ENCODE peak calls at places on chromosomes 6 and 20, in six cellular contexts. I is H1, M is GM12878, B is K562, Z is HepG2, D is GM12891. J is an unnamed sample.

GRCh38 chr20:45592574-45593189 is 13.6 kb upstream of the WFDC8 start:
- DNase-seq in I (no peak), M (no peak), B (peak; percentile 19), Z (peak; percentile 88), D (peak; percentile 6), J (no peak)

GRCh38 chr20:17491041-17491440 is 40.1 kb downstream of the BFSP1 start:
- DNase-seq in I (no peak), M (no peak), B (no peak), Z (no peak), D (no peak), J (no peak)

GRCh38 chr20:2694519-2694918 is 1.9 kb downstream of the EBF4 start:
- DNase-seq in I (no peak), M (no peak), B (no peak), Z (no peak), D (no peak), J (no peak)

GRCh38 chr6:36368921-36369880 is 18.3 kb downstream of the ETV7 start:
- DNase-seq in I (no peak), M (no peak), B (no peak), Z (no peak), D (no peak), J (no peak)

GRCh38 chr6:42136508-42137191 is 5.8 kb downstream of the C6orf132 start:
- DNase-seq in I (peak; percentile 86), M (peak; percentile 11), B (peak; percentile 91), Z (peak; percentile 61), D (peak; percentile 72), J (peak; percentile 59)

GRCh38 chr6:149964243-149965190 is 774 bp downstream of the ULBP1 start:
- DNase-seq in I (no peak), M (no peak), B (no peak), Z (no peak), D (peak; percentile 35), J (peak; percentile 18)

GRCh38 chr20:39850236-39850635 is 838.8 kb downstream of the MAFB start:
- DNase-seq in I (no peak), M (no peak), B (no peak), Z (no peak), D (no peak), J (no peak)

GRCh38 chr20:63177134-63177784 is 38.7 kb downstream of the YTHDF1 start:
- DNase-seq in I (no peak), M (no peak), B (no peak), Z (no peak), D (no peak), J (no peak)

GRCh38 chr6:33742092-33742491 is 4.6 kb downstream of the IP6K3 start:
- DNase-seq in I (no peak), M (no peak), B (peak; percentile 45), Z (no peak), D (no peak), J (no peak)

GRCh38 chr6:4568138-4568537 is 208.1 kb upstream of the CDYL start:
- DNase-seq in I (no peak), M (no peak), B (no peak), Z (no peak), D (no peak), J (no peak)

GRCh38 chr6:53263915-53264314 is 84.8 kb downstream of the ELOVL5 start:
- DNase-seq in I (no peak), M (no peak), B (no peak), Z (no peak), D (no peak), J (no peak)

GRCh38 chr6:33093857-33094256 is 18.1 kb downstream of the HLA-DPB1 start:
- DNase-seq in I (no peak), M (no peak), B (no peak), Z (no peak), D (no peak), J (no peak)

GRCh38 chr6:6717953-6718352 is 129.4 kb downstream of the LY86 start:
- DNase-seq in I (no peak), M (no peak), B (no peak), Z (no peak), D (no peak), J (no peak)

GRCh38 chr20:41287327-41287726 is 30.2 kb downstream of the ZHX3 start:
- DNase-seq in I (no peak), M (no peak), B (no peak), Z (no peak), D (no peak), J (no peak)

GRCh38 chr6:112979830-112980229 is 632.7 kb downstream of the RFPL4B start:
- DNase-seq in I (no peak), M (no peak), B (no peak), Z (no peak), D (no peak), J (no peak)

GRCh38 chr6:68042339-68043121 is 592.6 kb upstream of the ADGRB3 start:
- DNase-seq in I (no peak), M (no peak), B (no peak), Z (no peak), D (no peak), J (no peak)

GRCh38 chr6:37650071-37650481 is 47.6 kb downstream of the MDGA1 start:
- DNase-seq in I (peak; percentile 29), M (no peak), B (peak; percentile 32), Z (peak; percentile 46), D (no peak), J (no peak)

GRCh38 chr6:41536884-41537347 is 9.3 kb upstream of the FOXP4 start:
- DNase-seq in I (no peak), M (no peak), B (peak; percentile 27), Z (no peak), D (no peak), J (no peak)

GRCh38 chr20:49490689-49491088 is 8.2 kb upstream of the KCNB1 start:
- DNase-seq in I (no peak), M (no peak), B (no peak), Z (peak; percentile 36), D (no peak), J (no peak)
- TF ChIP-seq POLR2AphosphoS5 in I (no peak), M (no peak), B (no peak), Z (no peak), D (no peak), J (no peak)

GRCh38 chr6:31271641-31272357 is at the start of gene HLA-C:
- DNase-seq in I (peak; percentile 56), M (peak; percentile 95), B (peak; percentile 52), Z (peak; percentile 95), D (peak; percentile 88), J (peak; percentile 84)

GRCh38 chr6:31272431-31272830 is 539 bp upstream of the HLA-C start:
- DNase-seq in I (no peak), M (no peak), B (no peak), Z (no peak), D (no peak), J (no peak)

GRCh38 chr6:31272856-31273626 is 1.1 kb upstream of the HLA-C start:
- DNase-seq in I (no peak), M (no peak), B (no peak), Z (no peak), D (no peak), J (no peak)

GRCh38 chr6:31267504-31268371 is 4.2 kb downstream of the HLA-C start:
- DNase-seq in I (no peak), M (no peak), B (no peak), Z (no peak), D (no peak), J (no peak)

GRCh38 chr6:31270788-31271640 is 878 bp downstream of the HLA-C start:
- DNase-seq in I (no peak), M (no peak), B (no peak), Z (no peak), D (peak; percentile 52), J (peak; percentile 25)
- TF ChIP-seq TAF1 in I (no peak), M (no peak), B (no peak), Z (no peak), D (no peak), J (no peak)

DNA sequence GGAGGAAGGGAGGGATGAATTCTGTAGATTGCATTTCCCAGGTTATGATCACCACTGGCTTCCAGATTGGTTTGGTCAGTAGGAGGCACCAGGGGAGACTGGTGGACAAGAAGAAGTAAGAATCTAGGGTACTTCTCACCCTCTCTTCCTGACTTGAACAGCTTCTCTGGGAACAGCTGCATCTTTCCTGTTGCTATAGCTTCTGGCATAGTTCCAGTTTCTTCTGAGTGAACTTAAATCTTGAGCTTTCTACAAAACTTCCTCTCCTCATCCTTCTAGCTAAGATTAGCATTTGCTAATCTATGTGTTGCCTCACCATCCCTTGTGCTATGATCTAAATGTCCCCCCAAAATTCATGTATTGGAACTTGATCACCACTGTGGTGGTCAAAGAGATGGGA is 724.6 kb downstream of the UTRN start:
- DNase-seq in I (no peak), M (no peak), B (no peak), Z (no peak), D (no peak), J (no peak)
- TF ChIP-seq POLR2A in I (no peak), M (no peak), B (no peak), Z (no peak), D (no peak), J (no peak)

DNA sequence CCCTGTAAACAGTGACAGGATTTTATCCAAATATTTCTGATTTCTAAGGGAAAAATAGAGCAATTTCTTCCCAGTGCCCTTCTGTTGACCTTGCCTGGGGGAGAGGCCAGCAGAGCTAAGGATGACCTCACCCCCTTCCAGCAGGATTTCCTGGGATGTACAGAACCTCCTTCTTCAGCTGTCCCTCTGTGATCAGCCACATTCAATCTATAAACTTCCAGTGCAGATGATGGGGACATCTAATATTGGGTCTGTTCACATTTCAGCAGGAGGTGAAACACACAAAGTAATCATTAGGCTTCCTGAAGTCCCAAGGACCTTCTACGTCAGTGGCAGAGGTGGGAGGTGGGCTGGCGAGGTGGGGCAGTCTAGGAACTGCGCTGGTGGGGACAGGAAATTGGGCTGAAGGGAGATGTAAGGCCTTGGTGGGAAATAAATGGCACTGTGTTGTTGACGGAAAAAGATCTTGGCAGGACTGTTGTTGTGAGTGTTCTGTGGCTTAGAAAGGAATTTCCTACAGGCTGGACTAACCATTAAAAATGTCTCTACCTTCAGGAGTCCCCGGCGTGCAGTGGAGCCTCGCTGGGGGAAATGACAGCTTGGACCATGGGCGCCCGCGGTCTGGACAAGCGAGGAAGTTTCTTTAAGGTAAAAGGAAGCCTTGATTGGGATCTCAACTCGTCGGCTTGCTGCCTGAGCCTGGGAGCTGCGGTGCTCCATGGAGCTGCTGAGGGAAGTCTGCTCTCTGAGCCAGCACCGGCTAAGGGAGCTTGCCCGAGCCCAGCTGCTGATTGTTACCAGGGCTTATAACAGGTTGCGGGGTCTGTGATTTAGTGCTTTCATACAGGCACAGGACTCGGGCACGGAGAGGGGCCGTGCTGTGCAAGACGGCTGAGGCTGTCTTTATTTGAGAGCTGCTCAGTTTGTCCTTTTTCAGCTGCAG is 127.9 kb upstream of the NAA20 start:
- DNase-seq in I (no peak), M (no peak), B (no peak), Z (no peak), D (no peak), J (no peak)
- TF ChIP-seq POLR2AphosphoS5 in I (no peak), M (no peak), B (no peak), Z (no peak), D (no peak), J (no peak)

GRCh38 chr6:17851720-17852161 is 135.7 kb downstream of the KIF13A start:
- DNase-seq in I (no peak), M (no peak), B (no peak), Z (no peak), D (no peak), J (no peak)
- TF ChIP-seq TAF1 in I (no peak), M (no peak), B (no peak), Z (no peak), D (no peak), J (no peak)

J was measured in GM12892.